ENCODE peak calls at places on chromosomes 12 and 14, in nine cellular contexts. G, U, Y, J, I, Q, L, W and Z are unnamed samples.

GRCh38 chr12:114679452-114679875 is 4.5 kb downstream of the TBX3 start:
- DNase-seq in U (no peak), G (no peak), L (no peak), W (no peak), J (no peak), I (no peak), Y (peak; percentile 30), Q (no peak), Z (no peak)

GRCh38 chr12:13289644-13290285 is 93.2 kb downstream of the EMP1 start:
- DNase-seq in L (no peak), W (no peak), Y (no peak), Q (no peak), U (no peak), J (peak; percentile 37), I (no peak), G (no peak), Z (no peak)

GRCh38 chr12:78118486-78118885 is 287.8 kb downstream of the NAV3 start:
- DNase-seq in U (no peak), I (no peak), W (no peak), G (no peak), J (no peak), Y (no peak), Q (no peak), L (no peak), Z (no peak)

GRCh38 chr12:105485926-105486325 is 155.4 kb downstream of the C12orf75 start:
- DNase-seq in Q (no peak), I (no peak), W (no peak), J (no peak), L (no peak), Y (no peak), G (no peak), U (no peak), Z (no peak)

GRCh38 chr14:101412741-101413140 is 148.6 kb upstream of the DIO3 start:
- DNase-seq in I (no peak), W (no peak), L (peak; percentile 30), Y (no peak), G (no peak), J (no peak), Q (no peak), U (no peak), Z (no peak)

GRCh38 chr14:100902295-100902694 is 1.2 kb downstream of the RTL1 start:
- DNase-seq in J (no peak), I (no peak), W (no peak), Y (no peak), Q (peak; percentile 18), G (no peak), U (no peak), L (no peak), Z (peak; percentile 26)

GRCh38 chr12:115569694-115570093 is 707.8 kb downstream of the MED13L start:
- DNase-seq in Y (peak; percentile 22), L (no peak), U (no peak), I (no peak), W (peak; percentile 76), G (no peak), J (no peak), Q (no peak), Z (no peak)

GRCh38 chr12:131012279-131013069 is 58.8 kb downstream of the ADGRD1 start:
- DNase-seq in J (no peak), Q (no peak), Y (no peak), G (no peak), W (no peak), I (no peak), L (no peak), U (peak; percentile 41), Z (no peak)

GRCh38 chr14:31950760-31951637 is 126.1 kb upstream of the ARHGAP5 start:
- DNase-seq in Q (no peak), U (no peak), I (peak; percentile 62), W (peak; percentile 84), Y (peak; percentile 61), L (peak; percentile 56), J (peak; percentile 70), G (no peak), Z (no peak)

GRCh38 chr14:102829106-102829505 is 51.9 kb downstream of the TRAF3 start:
- DNase-seq in Q (no peak), J (peak; percentile 47), I (no peak), L (no peak), W (no peak), G (no peak), Y (peak; percentile 19), U (no peak), Z (no peak)

GRCh38 chr12:123351349-123351748 is 13.3 kb downstream of the SBNO1 start:
- DNase-seq in Y (no peak), U (no peak), L (no peak), J (no peak), W (no peak), I (no peak), Q (no peak), G (no peak), Z (no peak)

GRCh38 chr12:21860534-21860933 is 80.7 kb downstream of the ABCC9 start:
- DNase-seq in Q (no peak), L (no peak), I (no peak), J (no peak), Y (no peak), G (no peak), U (no peak), W (no peak), Z (no peak)

GRCh38 chr14:35387713-35388579 is 16.6 kb downstream of the NFKBIA start:
- DNase-seq in G (no peak), W (no peak), L (no peak), U (no peak), Y (no peak), I (no peak), Q (no peak), J (no peak), Z (no peak)

GRCh38 chr14:30874999-30875787 is 834 bp downstream of the COCH start:
- DNase-seq in I (no peak), Q (peak; percentile 52), L (peak; percentile 18), Y (no peak), G (no peak), J (no peak), U (no peak), W (no peak), Z (peak; percentile 60)

GRCh38 chr12:107395817-107396216 is 289.8 kb upstream of the PWP1 start:
- DNase-seq in G (no peak), I (no peak), W (no peak), Q (no peak), Y (no peak), U (no peak), J (no peak), L (no peak), Z (no peak)

GRCh38 chr12:108516511-108517275 is 1.6 kb downstream of the FICD start:
- DNase-seq in Y (no peak), L (no peak), W (no peak), U (no peak), I (no peak), Q (no peak), G (no peak), J (peak; percentile 14), Z (no peak)
- TF ChIP-seq CTCF in Y (no peak), L (no peak), W (peak; percentile 12), U (no peak), I (no peak), Q (no peak), G (peak; percentile 14), J (no peak), Z (no peak)

GRCh38 chr12:51080136-51080535 is 3.3 kb downstream of the CSRNP2 start:
- DNase-seq in L (no peak), Q (no peak), Y (no peak), J (no peak), G (no peak), I (no peak), W (no peak), U (no peak), Z (no peak)

GRCh38 chr12:51086933-51087332 is 3.5 kb upstream of the CSRNP2 start:
- DNase-seq in U (no peak), G (no peak), L (no peak), Y (no peak), W (no peak), J (no peak), I (no peak), Q (no peak), Z (no peak)

GRCh38 chr12:51082561-51083139 is 746 bp downstream of the CSRNP2 start:
- DNase-seq in Q (no peak), Y (peak; percentile 43), U (no peak), J (peak; percentile 42), L (no peak), I (no peak), W (no peak), G (no peak), Z (no peak)

GRCh38 chr12:51085757-51086156 is 2.4 kb upstream of the CSRNP2 start:
- DNase-seq in J (no peak), W (no peak), Y (no peak), I (no peak), L (no peak), Q (no peak), U (no peak), G (no peak), Z (no peak)

GRCh38 chr12:51083140-51083833 is at the start of gene CSRNP2:
- DNase-seq in U (peak; percentile 98), Y (peak; percentile 98), I (peak; percentile 96), G (peak; percentile 70), Q (peak; percentile 97), L (peak; percentile 92), J (peak; percentile 98), W (peak; percentile 98), Z (peak; percentile 98)
- TF ChIP-seq CTCF in U (peak; percentile 31), Y (peak; percentile 31), I (peak; percentile 40), G (no peak), Q (no peak), L (no peak), J (peak; percentile 11), W (no peak), Z (no peak)

GRCh38 chr14:24426912-24427536 is 2.4 kb downstream of the CBLN3 start:
- DNase-seq in G (no peak), L (no peak), Q (no peak), J (no peak), U (no peak), Y (no peak), W (no peak), I (no peak), Z (no peak)
- TF ChIP-seq CTCF in G (no peak), L (no peak), Q (no peak), J (no peak), U (no peak), Y (no peak), W (no peak), I (no peak), Z (no peak)

GRCh38 chr12:30440826-30441602 is 254.7 kb downstream of the IPO8 start:
- DNase-seq in U (no peak), G (no peak), J (peak; percentile 66), L (peak; percentile 30), W (peak; percentile 51), Q (no peak), I (no peak), Y (no peak), Z (no peak)
- TF ChIP-seq CTCF in U (no peak), G (peak; percentile 39), J (peak; percentile 75), L (peak; percentile 22), W (peak; percentile 75), Q (peak; percentile 13), I (no peak), Y (peak; percentile 73), Z (no peak)

GRCh38 chr12:2011641-2012607 is 7.7 kb upstream of the DCP1B start:
- DNase-seq in L (no peak), W (no peak), I (no peak), U (no peak), Q (no peak), Y (no peak), J (no peak), G (no peak), Z (no peak)
- TF ChIP-seq CTCF in L (no peak), W (peak; percentile 27), I (no peak), U (no peak), Q (no peak), Y (no peak), J (no peak), G (no peak), Z (no peak)